ENCODE peak calls at places on chromosomes 11 and 22, in nine cellular contexts. Y is effector memory CD8-positive, alpha-beta T cell; T is CD8-positive, alpha-beta T cell; N is naive B cell; E is left colon; I is foreskin keratinocyte; H is activated CD8-positive, alpha-beta T cell treated with anti-CD3 and anti-CD28 coated beads, Interleukin-2, amount 10 ng/mL, durations not matched to agents 7 days and 5 days; M is body of pancreas; G is omental fat pad. F is an unnamed sample.

GRCh38 chr11:64947202-64947814 is 11.6 kb upstream of the GPHA2 start:
- ATAC-seq in Y (no peak), T (no peak), N (no peak), E (no peak), I (no peak), H (no peak), M (no peak), G (no peak), F (no peak)

GRCh38 chr11:66313321-66314185 is 3.3 kb downstream of the CD248 start:
- ATAC-seq in Y (no peak), T (no peak), N (no peak), E (no peak), I (no peak), H (no peak), M (no peak), G (no peak), F (peak)

GRCh38 chr11:17490938-17491337 is 14.3 kb upstream of the ABCC8 start:
- ATAC-seq in Y (no peak), T (no peak), N (no peak), E (no peak), I (no peak), H (no peak), M (no peak), G (no peak), F (no peak)

GRCh38 chr11:119533931-119534694 is 111.1 kb upstream of the THY1 start:
- ATAC-seq in Y (peak), T (no peak), N (peak), E (peak), I (peak), H (peak), M (peak), G (peak), F (peak)

GRCh38 chr11:102111011-102111786 is 952 bp downstream of the YAP1 start:
- ATAC-seq in Y (peak), T (peak), N (peak), E (peak), I (peak), H (no peak), M (peak), G (peak), F (peak)

GRCh38 chr22:23704829-23705228 is 14.0 kb downstream of the RGL4 start:
- ATAC-seq in Y (peak), T (peak), N (no peak), E (no peak), I (no peak), H (peak), M (no peak), G (no peak), F (no peak)

GRCh38 chr22:26894766-26895485 is 237.5 kb downstream of the MIAT start:
- ATAC-seq in Y (no peak), T (no peak), N (no peak), E (no peak), I (peak), H (no peak), M (peak), G (peak), F (peak)

GRCh38 chr11:35082322-35083180 is 56.4 kb upstream of the CD44 start:
- ATAC-seq in Y (peak), T (peak), N (peak), E (peak), I (peak), H (peak), M (peak), G (peak), F (peak)

GRCh38 chr11:128532571-128533091 is 54.7 kb downstream of the ETS1 start:
- ATAC-seq in Y (no peak), T (no peak), N (no peak), E (no peak), I (no peak), H (no peak), M (no peak), G (no peak), F (no peak)

GRCh38 chr11:117459979-117460300 is 132.3 kb downstream of the CEP164 start:
- ATAC-seq in Y (no peak), T (no peak), N (no peak), E (no peak), I (no peak), H (no peak), M (no peak), G (no peak), F (no peak)

GRCh38 chr22:33271390-33272161 is 213.4 kb upstream of the SYN3 start:
- ATAC-seq in Y (no peak), T (peak), N (peak), E (peak), I (no peak), H (no peak), M (peak), G (no peak), F (no peak)

GRCh38 chr11:62054484-62055121 is 69.2 kb upstream of the INCENP start:
- ATAC-seq in Y (no peak), T (no peak), N (no peak), E (peak), I (no peak), H (no peak), M (peak), G (no peak), F (no peak)